ENCODE peak calls at places on chromosomes 13 and 19, in nine cellular contexts. Z is tibial nerve; R is IMR-90; F is right lobe of liver; D is brain microvascular endothelial cell; L is CD4-positive, alpha-beta T cell; G is HL-60; U is A549; Q is uterus. N is an unnamed sample.

GRCh38 chr13:94596575-94596971 is 621 bp upstream of the TGDS start:
- DNase-seq in D (no peak), U (no peak), G (no peak), R (no peak), Q (peak), F (peak), L (no peak), Z (no peak), N (no peak)

GRCh38 chr13:45784755-45785675 is 66.5 kb downstream of the SIAH3 start:
- DNase-seq in F (no peak), L (no peak), G (no peak), Z (no peak), U (no peak), R (no peak), Q (no peak), D (no peak), N (no peak)

GRCh38 chr13:20814224-20814910 is 40.6 kb upstream of the EEF1AKMT1 start:
- DNase-seq in G (no peak), F (peak), R (peak), L (no peak), Z (peak), D (peak), Q (peak), U (peak), N (peak)

GRCh38 chr19:7145494-7145893 is 76.0 kb downstream of the ZNF557 start:
- DNase-seq in Q (no peak), L (no peak), D (no peak), G (no peak), U (peak), F (peak), R (no peak), Z (no peak), N (no peak)

GRCh38 chr13:113562085-113562749 is 22.3 kb upstream of the TFDP1 start:
- DNase-seq in Z (no peak), R (peak), G (peak), Q (peak), F (peak), L (peak), D (peak), U (peak), N (peak)

GRCh38 chr13:45373116-45373606 is 32.2 kb upstream of the TPT1 start:
- DNase-seq in Q (no peak), U (no peak), G (no peak), L (no peak), D (no peak), Z (no peak), R (no peak), F (no peak), N (no peak)

GRCh38 chr13:74250738-74251190 is 116.6 kb upstream of the KLF12 start:
- DNase-seq in F (no peak), Z (no peak), R (peak), L (no peak), Q (no peak), D (peak), U (no peak), G (no peak), N (no peak)

GRCh38 chr19:17988161-17988560 is 19.8 kb upstream of the ARRDC2 start:
- DNase-seq in Z (no peak), G (no peak), F (no peak), L (no peak), Q (no peak), R (no peak), D (no peak), U (no peak), N (no peak)

GRCh38 chr19:33456076-33456844 is 65.3 kb downstream of the PEPD start:
- DNase-seq in D (no peak), Z (no peak), G (no peak), R (no peak), Q (no peak), L (no peak), U (no peak), F (peak), N (no peak)

GRCh38 chr19:23440791-23441190 is 45.5 kb upstream of the ZNF91 start:
- DNase-seq in U (peak), Q (no peak), R (no peak), F (no peak), G (no peak), Z (no peak), L (no peak), D (no peak), N (no peak)

GRCh38 chr13:90770334-90770733 is 577.2 kb upstream of the MIR17HG start:
- DNase-seq in D (no peak), F (no peak), Q (no peak), U (no peak), R (no peak), L (no peak), Z (no peak), G (no peak), N (no peak)

GRCh38 chr19:14054721-14055120 is 7.2 kb downstream of the PALM3 start:
- DNase-seq in D (no peak), G (no peak), Q (no peak), R (no peak), U (no peak), Z (no peak), L (no peak), F (no peak), N (no peak)

GRCh38 chr13:21014666-21015170 is 46.7 kb downstream of the LATS2 start:
- DNase-seq in Q (peak), F (peak), G (no peak), R (peak), D (peak), Z (no peak), L (no peak), U (peak), N (peak)

GRCh38 chr13:95497307-95497943 is 55.1 kb upstream of the CLDN10 start:
- DNase-seq in U (no peak), F (no peak), D (no peak), Q (no peak), Z (no peak), R (no peak), L (no peak), G (peak), N (no peak)

GRCh38 chr13:76878043-76878442 is 8.2 kb downstream of the KCTD12 start:
- DNase-seq in R (no peak), F (no peak), D (no peak), Q (no peak), L (no peak), Z (no peak), G (no peak), U (no peak), N (no peak)

GRCh38 chr19:30815889-30816580 is 443.9 kb downstream of the ZNF536 start:
- DNase-seq in D (no peak), F (no peak), Q (no peak), U (no peak), G (no peak), R (no peak), Z (no peak), L (no peak), N (no peak)

GRCh38 chr19:57191141-57192063 is at the start of gene ZNF264:
- DNase-seq in G (peak), D (peak), L (peak), F (peak), Q (peak), R (peak), Z (peak), U (peak), N (peak)

GRCh38 chr13:29991343-29991742 is 140.9 kb upstream of the UBL3 start:
- DNase-seq in U (no peak), Z (no peak), G (no peak), D (peak), Q (no peak), R (peak), F (no peak), L (no peak), N (no peak)

GRCh38 chr13:32537580-32538233 is 888 bp downstream of the N4BP2L2 start:
- DNase-seq in G (peak), Z (no peak), Q (peak), F (peak), R (no peak), L (peak), U (peak), D (no peak), N (peak)

GRCh38 chr13:32538234-32538620 is 368 bp downstream of the N4BP2L2 start:
- DNase-seq in F (peak), L (no peak), D (peak), R (peak), Z (no peak), Q (no peak), G (no peak), U (no peak), N (peak)

GRCh38 chr13:32535140-32535539 is 3.5 kb downstream of the N4BP2L2 start:
- DNase-seq in F (no peak), Z (no peak), R (peak), G (no peak), L (no peak), Q (no peak), U (no peak), D (no peak), N (no peak)

GRCh38 chr13:32535748-32536147 is 2.8 kb downstream of the N4BP2L2 start:
- DNase-seq in Q (no peak), G (no peak), R (no peak), F (no peak), Z (no peak), D (no peak), L (no peak), U (no peak), N (no peak)

DNA sequence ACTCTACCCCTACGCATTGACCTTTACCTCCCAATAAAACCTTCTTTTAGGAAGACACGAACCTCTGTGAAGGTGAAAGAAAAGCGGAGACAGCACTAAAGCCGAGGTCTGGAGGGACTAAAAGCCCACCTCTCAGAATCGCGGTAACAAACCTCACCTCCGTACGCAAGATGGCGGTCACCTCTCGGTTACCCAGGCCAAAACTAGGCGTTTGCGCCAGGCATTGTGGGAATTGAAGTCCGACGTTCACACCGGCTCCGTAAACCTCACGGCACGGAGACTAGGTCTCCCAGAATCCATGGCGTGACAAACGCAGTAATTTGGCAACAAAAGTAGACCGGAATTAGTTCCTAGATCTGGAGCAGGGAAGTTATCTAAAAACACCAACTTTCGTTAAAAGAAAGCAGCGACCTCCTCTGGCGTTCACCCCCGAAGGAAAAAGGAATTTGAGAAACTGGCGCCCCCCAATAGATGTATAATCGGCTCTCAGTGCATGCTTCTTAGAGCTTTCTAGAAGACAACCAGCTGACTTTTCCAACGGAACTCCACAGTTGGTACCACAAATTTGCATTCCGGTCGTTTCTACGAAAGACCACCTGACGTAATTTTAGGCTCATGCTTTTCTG is at the start of gene N4BP2L2:
- DNase-seq in U (peak), Q (peak), F (peak), Z (peak), G (peak), R (peak), D (peak), L (peak), N (peak)
- TF ChIP-seq CTCF in U (peak), Q (peak), F (peak), Z (no peak), G (no peak), R (peak), D (peak), L (peak), N (peak)

GRCh38 chr19:41339936-41340335 is 13.8 kb downstream of the TGFB1 start:
- DNase-seq in D (no peak), Q (no peak), F (no peak), R (peak), U (peak), G (no peak), L (no peak), Z (no peak), N (no peak)

GRCh38 chr19:41344162-41344561 is 9.6 kb downstream of the TGFB1 start:
- DNase-seq in D (no peak), Z (no peak), R (no peak), F (no peak), U (no peak), L (no peak), G (no peak), Q (no peak), N (no peak)

DNA sequence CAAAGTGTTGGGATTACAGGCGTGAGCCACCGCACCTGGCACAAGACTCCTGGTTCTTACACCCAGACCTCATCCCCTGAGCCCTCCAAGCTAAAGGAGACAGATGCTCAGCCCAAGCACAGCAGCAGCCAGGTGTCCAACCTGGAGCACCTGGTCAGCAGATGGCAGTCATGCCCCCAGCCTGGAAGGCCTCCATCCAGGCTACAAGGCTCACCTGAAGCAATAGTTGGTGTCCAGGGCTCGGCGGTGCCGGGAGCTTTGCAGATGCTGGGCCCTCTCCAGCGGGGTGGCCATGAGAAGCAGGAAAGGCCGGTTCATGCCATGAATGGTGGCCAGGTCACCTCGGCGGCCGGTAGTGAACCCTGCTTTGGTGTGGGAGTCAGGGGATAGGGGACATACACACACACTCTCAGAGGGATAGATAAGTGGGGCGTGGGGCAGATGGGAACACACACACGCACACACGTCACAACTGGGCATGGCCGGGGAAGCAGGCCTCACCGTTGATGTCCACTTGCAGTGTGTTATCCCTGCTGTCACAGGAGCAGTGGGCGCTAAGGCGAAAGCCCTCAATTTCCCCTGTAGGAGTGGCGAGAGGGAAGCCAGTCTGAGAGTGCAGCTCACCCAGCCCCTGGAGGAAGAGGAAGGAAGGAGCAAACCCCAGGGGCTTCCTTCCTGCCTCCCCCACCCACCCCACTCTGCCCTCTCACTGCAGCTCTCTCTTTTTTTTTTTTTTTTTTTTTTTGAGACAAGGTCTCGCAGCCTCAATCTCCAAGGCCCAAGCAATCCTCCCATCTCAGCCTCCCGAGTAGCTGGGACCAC is 11.8 kb downstream of the TGFB1 start:
- DNase-seq in R (no peak), L (no peak), G (no peak), U (no peak), Z (no peak), Q (no peak), D (no peak), F (no peak), N (no peak)
- TF ChIP-seq CTCF in R (no peak), L (peak), G (no peak), U (no peak), Z (no peak), Q (no peak), D (no peak), F (no peak), N (peak)

DNA sequence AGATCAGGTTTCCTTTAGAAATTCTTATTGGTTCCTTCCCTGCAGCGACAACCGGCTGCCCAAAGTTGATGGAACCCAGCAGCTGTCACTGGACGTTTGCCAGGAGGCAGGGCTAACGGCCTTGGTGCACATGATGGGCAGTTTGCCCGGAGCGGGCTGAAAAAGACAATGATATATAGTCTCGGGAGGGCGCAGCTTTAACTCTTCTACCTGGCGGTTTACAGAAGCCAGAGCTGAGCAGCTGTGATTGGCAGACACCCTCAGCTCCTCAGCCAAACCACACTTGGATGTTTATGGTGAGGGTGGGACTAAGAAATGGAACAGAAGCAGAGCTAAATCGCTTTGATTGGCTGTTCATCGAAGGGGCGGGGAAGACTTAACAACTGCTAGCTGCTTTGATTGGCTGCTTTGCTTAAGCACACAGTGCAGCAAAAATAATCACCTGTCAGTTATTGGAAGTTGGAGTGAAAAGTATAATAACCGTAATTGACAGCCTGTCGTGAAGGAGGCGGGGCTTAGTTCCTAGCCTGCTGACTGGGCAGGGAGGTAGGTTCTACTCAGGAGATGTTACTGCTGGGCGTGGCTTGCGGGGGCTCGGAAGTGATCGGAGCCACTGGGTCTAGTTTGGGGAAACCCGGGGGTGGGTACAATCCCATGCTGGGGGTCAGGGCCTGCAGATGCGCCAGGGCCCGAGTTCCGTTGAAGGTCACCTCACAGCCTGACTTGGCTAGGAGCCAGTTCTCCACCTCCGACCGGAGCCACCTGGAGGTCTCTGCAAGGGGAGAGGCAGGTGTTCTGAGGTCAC is 7.5 kb downstream of the EMP3 start:
- DNase-seq in Z (peak), G (peak), F (peak), R (peak), L (peak), D (peak), Q (peak), U (peak), N (peak)
- TF ChIP-seq CTCF in Z (no peak), G (no peak), F (no peak), R (no peak), L (no peak), D (no peak), Q (no peak), U (no peak), N (no peak)

DNA sequence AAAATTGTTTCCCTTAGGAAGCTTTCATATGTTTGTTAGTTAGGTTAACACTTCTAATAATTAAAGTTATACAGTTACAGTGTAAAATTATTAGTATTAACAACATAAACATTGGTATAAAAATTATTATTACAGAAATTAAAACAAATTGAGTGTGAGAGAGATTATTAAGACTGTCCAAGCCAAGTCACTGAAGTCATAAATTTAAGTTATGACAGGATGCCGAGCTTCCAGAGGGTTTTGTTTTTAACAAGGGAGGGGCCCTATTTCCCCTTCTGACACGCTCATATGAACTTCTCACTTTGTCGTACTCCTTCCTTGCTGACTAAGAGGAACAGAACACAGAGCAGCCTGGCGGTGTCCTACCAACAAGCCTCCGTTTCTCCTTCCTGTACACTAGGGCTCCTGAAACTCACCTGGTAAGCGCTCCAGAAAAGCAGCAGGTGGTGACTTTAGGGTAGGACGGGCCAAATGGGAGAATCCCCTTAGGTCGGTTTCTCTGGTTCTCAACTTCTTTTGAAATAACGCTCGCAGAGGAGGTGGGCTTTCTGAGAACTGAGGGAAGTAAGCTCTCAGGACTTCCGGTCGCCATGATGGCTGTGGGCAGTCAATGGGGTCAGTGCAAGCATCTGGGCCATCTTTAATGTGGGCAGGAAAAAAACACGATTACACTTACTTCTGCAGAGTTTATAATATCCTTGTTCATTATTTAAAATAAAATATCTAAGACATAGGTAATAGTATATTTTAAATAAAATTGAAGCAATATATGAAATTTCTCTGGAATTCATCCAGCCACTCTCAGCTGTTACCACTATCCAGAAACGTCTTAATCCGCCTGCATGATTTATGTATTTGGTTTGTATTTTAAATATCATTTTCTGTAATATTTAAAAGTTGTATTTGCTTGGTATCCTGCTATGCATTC is at the start of gene CARD8:
- DNase-seq in Z (peak), G (peak), R (peak), U (peak), F (peak), Q (peak), L (peak), D (peak), N (peak)
- TF ChIP-seq CTCF in Z (no peak), G (no peak), R (peak), U (no peak), F (no peak), Q (peak), L (no peak), D (peak), N (no peak)

N was measured in hepatocyte.